ENCODE peak calls at places on chromosomes 4 and X, in ten cellular contexts. G, U, E, R, T, S, H, Y, B and J are unnamed samples.

GRCh38 chr4:160831165-160831922 is 1332.5 kb downstream of the FSTL5 start:
- DNase-seq in Y (no peak), U (no peak), E (no peak), H (no peak), S (no peak), G (no peak), T (no peak), R (no peak), B (no peak), J (peak; percentile 58)

GRCh38 chrX:49309401-49309981 is 6.0 kb downstream of the GAGE10 start:
- DNase-seq in G (peak; percentile 24), E (peak; percentile 14), T (no peak), U (peak; percentile 9), H (no peak), B (no peak), R (no peak), Y (no peak), S (no peak), J (peak; percentile 45)

GRCh38 chrX:135086197-135086854 is 34.0 kb downstream of the ETDB start:
- DNase-seq in B (peak; percentile 27), Y (no peak), G (peak; percentile 71), T (no peak), R (peak; percentile 65), S (no peak), E (peak; percentile 67), U (peak; percentile 73), H (no peak), J (peak; percentile 84)

GRCh38 chrX:15242899-15243555 is 26.9 kb downstream of the ASB9 start:
- DNase-seq in R (peak; percentile 44), E (peak; percentile 53), T (peak; percentile 4), B (no peak), S (no peak), U (peak; percentile 49), Y (no peak), G (peak; percentile 29), H (no peak), J (peak; percentile 76)

GRCh38 chrX:6021316-6022091 is 207.2 kb downstream of the NLGN4X start:
- DNase-seq in T (no peak), H (no peak), S (peak; percentile 5), R (peak; percentile 37), B (peak; percentile 2), G (peak; percentile 66), Y (peak; percentile 21), U (peak; percentile 0), E (peak; percentile 25), J (peak; percentile 58)

GRCh38 chr4:39713691-39714090 is 15.8 kb downstream of the UBE2K start:
- DNase-seq in H (no peak), Y (no peak), R (peak; percentile 61), E (no peak), T (peak; percentile 27), B (no peak), U (peak; percentile 76), S (no peak), G (no peak), J (no peak)

GRCh38 chrX:107674480-107675364 is 46.4 kb downstream of the PRPS1 start:
- DNase-seq in U (peak; percentile 88), T (peak; percentile 85), R (peak; percentile 28), B (no peak), G (peak; percentile 94), Y (no peak), E (peak; percentile 50), S (no peak), H (no peak), J (no peak)

GRCh38 chr4:7778524-7779193 is 161.0 kb downstream of the AFAP1 start:
- DNase-seq in Y (no peak), T (no peak), H (no peak), S (no peak), E (no peak), G (no peak), R (no peak), B (no peak), U (no peak), J (no peak)

GRCh38 chr4:7366180-7366957 is 68.4 kb downstream of the PSAPL1 start:
- DNase-seq in Y (no peak), B (no peak), U (no peak), T (no peak), E (no peak), S (no peak), H (no peak), R (no peak), G (no peak), J (no peak)

GRCh38 chr4:86279247-86279960 is 80.4 kb downstream of the MAPK10 start:
- DNase-seq in S (no peak), T (no peak), Y (no peak), R (peak; percentile 45), G (no peak), B (peak; percentile 16), E (no peak), U (no peak), H (no peak), J (no peak)

GRCh38 chr4:137819964-137820383 is 287.7 kb upstream of the PCDH18 start:
- DNase-seq in B (no peak), Y (no peak), E (no peak), G (peak; percentile 30), T (peak; percentile 5), U (peak; percentile 67), H (no peak), S (no peak), R (peak; percentile 61), J (peak; percentile 65)

GRCh38 chr4:168584321-168584771 is 87.5 kb downstream of the PALLD start:
- DNase-seq in U (peak; percentile 27), H (no peak), S (no peak), T (no peak), Y (no peak), E (no peak), B (no peak), G (no peak), R (no peak), J (peak; percentile 76)

GRCh38 chr4:43331226-43332078 is 438.9 kb downstream of the GRXCR1 start:
- DNase-seq in Y (no peak), R (no peak), U (peak; percentile 62), B (no peak), T (peak; percentile 71), H (no peak), S (no peak), E (no peak), G (no peak), J (peak; percentile 89)

GRCh38 chrX:109952050-109952449 is 50.9 kb upstream of the TMEM164 start:
- DNase-seq in T (no peak), B (no peak), H (no peak), R (no peak), G (no peak), E (no peak), Y (no peak), U (no peak), S (no peak), J (peak; percentile 88)

GRCh38 chr4:3471098-3471760 is 8.1 kb downstream of the DOK7 start:
- DNase-seq in G (no peak), U (no peak), E (no peak), B (no peak), R (no peak), T (no peak), S (no peak), H (no peak), Y (no peak), J (no peak)

GRCh38 chr4:87423313-87424031 is 1.1 kb downstream of the NUDT9 start:
- DNase-seq in G (peak; percentile 34), T (no peak), U (peak; percentile 31), S (no peak), R (peak; percentile 59), Y (no peak), H (no peak), E (no peak), B (peak; percentile 3), J (no peak)

GRCh38 chr4:187608001-187608421 is 387.6 kb upstream of the ZFP42 start:
- DNase-seq in T (no peak), Y (no peak), B (peak; percentile 10), R (no peak), H (no peak), G (no peak), E (no peak), U (peak; percentile 61), S (no peak), J (peak; percentile 59)

GRCh38 chr4:106893395-106893881 is 142.7 kb downstream of the DKK2 start:
- DNase-seq in H (no peak), E (no peak), B (no peak), U (no peak), T (no peak), G (no peak), Y (no peak), S (no peak), R (no peak), J (no peak)

GRCh38 chrX:49919617-49920016 is 2.8 kb upstream of the CLCN5 start:
- DNase-seq in T (no peak), R (peak; percentile 14), Y (peak; percentile 19), E (peak; percentile 39), H (no peak), S (peak; percentile 1), G (peak; percentile 63), B (no peak), U (peak; percentile 86), J (peak; percentile 34)

GRCh38 chrX:41333994-41334865 is at the start of gene DDX3X:
- DNase-seq in Y (peak; percentile 92), U (peak; percentile 78), S (peak; percentile 78), B (peak; percentile 62), T (peak; percentile 60), R (peak; percentile 92), G (peak; percentile 94), H (peak; percentile 87), E (peak; percentile 82), J (peak; percentile 81)

GRCh38 chrX:119468930-119469635 is 839 bp downstream of the SLC25A5 start:
- DNase-seq in U (peak; percentile 68), Y (peak; percentile 79), R (peak; percentile 92), T (no peak), E (peak; percentile 88), S (peak; percentile 45), H (peak; percentile 63), G (peak; percentile 96), B (peak; percentile 51), J (peak; percentile 83)

GRCh38 chr4:187656953-187657352 is 338.6 kb upstream of the ZFP42 start:
- DNase-seq in E (no peak), S (no peak), G (no peak), B (no peak), R (no peak), H (no peak), Y (no peak), U (peak; percentile 77), T (no peak), J (no peak)

GRCh38 chr4:94642561-94642866 is 115.2 kb upstream of the BMPR1B start:
- DNase-seq in S (no peak), R (no peak), H (no peak), B (no peak), Y (no peak), U (no peak), G (no peak), E (no peak), T (no peak), J (no peak)

GRCh38 chrX:13770013-13770412 is 35.5 kb downstream of the OFD1 start:
- DNase-seq in E (no peak), H (no peak), G (no peak), Y (no peak), T (no peak), B (no peak), S (no peak), R (no peak), U (no peak), J (no peak)

GRCh38 chrX:48937065-48937907 is 18.5 kb upstream of the PIM2 start:
- DNase-seq in R (peak; percentile 95), U (peak; percentile 31), B (no peak), S (peak; percentile 52), G (peak; percentile 98), H (peak; percentile 84), E (peak; percentile 92), Y (peak; percentile 11), T (no peak), J (no peak)

GRCh38 chr4:142583708-142584107 is 262.4 kb downstream of the INPP4B start:
- DNase-seq in R (no peak), H (no peak), B (no peak), T (no peak), G (no peak), U (no peak), Y (no peak), E (no peak), S (no peak), J (no peak)

GRCh38 chr4:170139764-170140163 is 50.0 kb upstream of the AADAT start:
- DNase-seq in U (peak; percentile 44), H (no peak), R (no peak), Y (no peak), B (no peak), T (peak; percentile 33), E (no peak), S (no peak), G (no peak), J (peak; percentile 56)

GRCh38 chr4:106273831-106274230 is 42.2 kb downstream of the TBCK start:
- DNase-seq in B (no peak), S (no peak), R (no peak), T (no peak), U (no peak), E (no peak), Y (no peak), H (no peak), G (no peak), J (no peak)